ENCODE peak calls at places on chromosomes 3 and 15, in nine cellular contexts. One of them, this sample, is unnamed.

GRCh38 chr15:41561777-41562145 is 2.7 kb downstream of the TYRO3 start:
- DNase-seq in kidney: no peak
- DNase-seq in posterior cingulate gyrus: peak
- DNase-seq in left ventricle myocardium superior: peak
- DNase-seq in dermis microvascular lymphatic vessel endothelial cell: no peak
- DNase-seq in central memory CD8-positive, alpha-beta T cell: no peak
- DNase-seq in bronchial epithelial cell: no peak
- DNase-seq in iris pigment epithelial cell: peak
- DNase-seq in NCI-H460: no peak
- DNase-seq in this sample: no peak

GRCh38 chr15:94056314-94056713 is 175.0 kb upstream of the MCTP2 start:
- DNase-seq in left ventricle myocardium superior: no peak
- DNase-seq in posterior cingulate gyrus: no peak
- DNase-seq in central memory CD8-positive, alpha-beta T cell: no peak
- DNase-seq in kidney: no peak
- DNase-seq in iris pigment epithelial cell: peak
- DNase-seq in bronchial epithelial cell: no peak
- DNase-seq in NCI-H460: no peak
- DNase-seq in dermis microvascular lymphatic vessel endothelial cell: no peak
- DNase-seq in this sample: no peak

GRCh38 chr3:37245003-37245402 is 70.6 kb upstream of the LRRFIP2 start:
- DNase-seq in dermis microvascular lymphatic vessel endothelial cell: no peak
- DNase-seq in NCI-H460: no peak
- DNase-seq in posterior cingulate gyrus: no peak
- DNase-seq in left ventricle myocardium superior: no peak
- DNase-seq in bronchial epithelial cell: no peak
- DNase-seq in central memory CD8-positive, alpha-beta T cell: no peak
- DNase-seq in iris pigment epithelial cell: no peak
- DNase-seq in kidney: no peak
- DNase-seq in this sample: no peak

GRCh38 chr3:192577271-192577670 is 150.1 kb downstream of the FGF12 start:
- DNase-seq in kidney: no peak
- DNase-seq in iris pigment epithelial cell: no peak
- DNase-seq in dermis microvascular lymphatic vessel endothelial cell: no peak
- DNase-seq in posterior cingulate gyrus: no peak
- DNase-seq in bronchial epithelial cell: no peak
- DNase-seq in left ventricle myocardium superior: no peak
- DNase-seq in central memory CD8-positive, alpha-beta T cell: no peak
- DNase-seq in NCI-H460: no peak
- DNase-seq in this sample: no peak

GRCh38 chr15:83848315-83849050 is 194.6 kb downstream of the ADAMTSL3 start:
- DNase-seq in posterior cingulate gyrus: no peak
- DNase-seq in kidney: no peak
- DNase-seq in left ventricle myocardium superior: no peak
- DNase-seq in NCI-H460: no peak
- DNase-seq in dermis microvascular lymphatic vessel endothelial cell: peak
- DNase-seq in central memory CD8-positive, alpha-beta T cell: no peak
- DNase-seq in bronchial epithelial cell: peak
- DNase-seq in iris pigment epithelial cell: peak
- DNase-seq in this sample: no peak

GRCh38 chr3:118540826-118541225 is 493.8 kb downstream of the IGSF11 start:
- DNase-seq in posterior cingulate gyrus: no peak
- DNase-seq in left ventricle myocardium superior: no peak
- DNase-seq in dermis microvascular lymphatic vessel endothelial cell: no peak
- DNase-seq in central memory CD8-positive, alpha-beta T cell: no peak
- DNase-seq in NCI-H460: no peak
- DNase-seq in iris pigment epithelial cell: no peak
- DNase-seq in bronchial epithelial cell: no peak
- DNase-seq in kidney: no peak
- DNase-seq in this sample: no peak

GRCh38 chr3:57446318-57446841 is 97.8 kb downstream of the DNAH12 start:
- DNase-seq in iris pigment epithelial cell: peak
- DNase-seq in NCI-H460: no peak
- DNase-seq in left ventricle myocardium superior: no peak
- DNase-seq in bronchial epithelial cell: no peak
- DNase-seq in kidney: no peak
- DNase-seq in dermis microvascular lymphatic vessel endothelial cell: no peak
- DNase-seq in posterior cingulate gyrus: no peak
- DNase-seq in central memory CD8-positive, alpha-beta T cell: no peak
- DNase-seq in this sample: no peak

GRCh38 chr3:47128110-47128509 is 35.8 kb downstream of the SETD2 start:
- DNase-seq in posterior cingulate gyrus: no peak
- DNase-seq in kidney: no peak
- DNase-seq in bronchial epithelial cell: peak
- DNase-seq in central memory CD8-positive, alpha-beta T cell: no peak
- DNase-seq in iris pigment epithelial cell: no peak
- DNase-seq in left ventricle myocardium superior: no peak
- DNase-seq in NCI-H460: no peak
- DNase-seq in dermis microvascular lymphatic vessel endothelial cell: no peak
- DNase-seq in this sample: no peak

GRCh38 chr3:188627652-188628051 is 473.7 kb downstream of the LPP start:
- DNase-seq in iris pigment epithelial cell: peak
- DNase-seq in kidney: no peak
- DNase-seq in NCI-H460: peak
- DNase-seq in posterior cingulate gyrus: no peak
- DNase-seq in bronchial epithelial cell: peak
- DNase-seq in dermis microvascular lymphatic vessel endothelial cell: no peak
- DNase-seq in central memory CD8-positive, alpha-beta T cell: no peak
- DNase-seq in left ventricle myocardium superior: no peak
- DNase-seq in this sample: no peak

GRCh38 chr15:89196994-89197393 is 24.4 kb downstream of the RLBP1 start:
- DNase-seq in kidney: no peak
- DNase-seq in left ventricle myocardium superior: no peak
- DNase-seq in central memory CD8-positive, alpha-beta T cell: no peak
- DNase-seq in iris pigment epithelial cell: no peak
- DNase-seq in posterior cingulate gyrus: no peak
- DNase-seq in dermis microvascular lymphatic vessel endothelial cell: no peak
- DNase-seq in NCI-H460: no peak
- DNase-seq in bronchial epithelial cell: peak
- DNase-seq in this sample: no peak

GRCh38 chr15:47471020-47471419 is 246.3 kb upstream of the SEMA6D start:
- DNase-seq in posterior cingulate gyrus: no peak
- DNase-seq in bronchial epithelial cell: no peak
- DNase-seq in iris pigment epithelial cell: no peak
- DNase-seq in dermis microvascular lymphatic vessel endothelial cell: no peak
- DNase-seq in kidney: no peak
- DNase-seq in NCI-H460: no peak
- DNase-seq in central memory CD8-positive, alpha-beta T cell: no peak
- DNase-seq in left ventricle myocardium superior: no peak
- DNase-seq in this sample: no peak

GRCh38 chr3:47802734-47803477 is at the start of gene DHX30:
- DNase-seq in central memory CD8-positive, alpha-beta T cell: peak
- DNase-seq in posterior cingulate gyrus: peak
- DNase-seq in dermis microvascular lymphatic vessel endothelial cell: no peak
- DNase-seq in NCI-H460: peak
- DNase-seq in kidney: peak
- DNase-seq in iris pigment epithelial cell: peak
- DNase-seq in left ventricle myocardium superior: peak
- DNase-seq in bronchial epithelial cell: peak
- DNase-seq in this sample: no peak

GRCh38 chr15:36943496-36944361 is 156.6 kb downstream of the MEIS2 start:
- DNase-seq in dermis microvascular lymphatic vessel endothelial cell: no peak
- DNase-seq in posterior cingulate gyrus: no peak
- DNase-seq in left ventricle myocardium superior: no peak
- DNase-seq in central memory CD8-positive, alpha-beta T cell: no peak
- DNase-seq in kidney: no peak
- DNase-seq in NCI-H460: no peak
- DNase-seq in bronchial epithelial cell: no peak
- DNase-seq in iris pigment epithelial cell: no peak
- DNase-seq in this sample: no peak

GRCh38 chr15:80609512-80609946 is 85.6 kb upstream of the ABHD17C start:
- DNase-seq in kidney: peak
- DNase-seq in left ventricle myocardium superior: no peak
- DNase-seq in posterior cingulate gyrus: no peak
- DNase-seq in dermis microvascular lymphatic vessel endothelial cell: no peak
- DNase-seq in central memory CD8-positive, alpha-beta T cell: no peak
- DNase-seq in NCI-H460: no peak
- DNase-seq in bronchial epithelial cell: peak
- DNase-seq in iris pigment epithelial cell: no peak
- DNase-seq in this sample: no peak

GRCh38 chr15:77466521-77466920 is 45.8 kb downstream of the HMG20A start:
- DNase-seq in posterior cingulate gyrus: no peak
- DNase-seq in NCI-H460: no peak
- DNase-seq in iris pigment epithelial cell: no peak
- DNase-seq in dermis microvascular lymphatic vessel endothelial cell: no peak
- DNase-seq in central memory CD8-positive, alpha-beta T cell: no peak
- DNase-seq in kidney: no peak
- DNase-seq in bronchial epithelial cell: no peak
- DNase-seq in left ventricle myocardium superior: no peak
- DNase-seq in this sample: no peak

GRCh38 chr3:186790261-186790981 is 7.0 kb downstream of the EIF4A2 start:
- DNase-seq in iris pigment epithelial cell: peak
- DNase-seq in left ventricle myocardium superior: no peak
- DNase-seq in NCI-H460: peak
- DNase-seq in dermis microvascular lymphatic vessel endothelial cell: no peak
- DNase-seq in bronchial epithelial cell: peak
- DNase-seq in central memory CD8-positive, alpha-beta T cell: no peak
- DNase-seq in kidney: no peak
- DNase-seq in posterior cingulate gyrus: no peak
- DNase-seq in this sample: no peak

GRCh38 chr15:94047566-94047965 is 183.8 kb upstream of the MCTP2 start:
- DNase-seq in kidney: no peak
- DNase-seq in iris pigment epithelial cell: no peak
- DNase-seq in posterior cingulate gyrus: no peak
- DNase-seq in dermis microvascular lymphatic vessel endothelial cell: no peak
- DNase-seq in central memory CD8-positive, alpha-beta T cell: no peak
- DNase-seq in left ventricle myocardium superior: no peak
- DNase-seq in bronchial epithelial cell: no peak
- DNase-seq in NCI-H460: no peak
- DNase-seq in this sample: no peak

GRCh38 chr3:86594838-86595237 is 396.1 kb downstream of the VGLL3 start:
- DNase-seq in dermis microvascular lymphatic vessel endothelial cell: no peak
- DNase-seq in iris pigment epithelial cell: no peak
- DNase-seq in posterior cingulate gyrus: no peak
- DNase-seq in bronchial epithelial cell: no peak
- DNase-seq in kidney: no peak
- DNase-seq in central memory CD8-positive, alpha-beta T cell: no peak
- DNase-seq in NCI-H460: no peak
- DNase-seq in left ventricle myocardium superior: no peak
- DNase-seq in this sample: no peak

GRCh38 chr3:50121416-50122032 is 32.8 kb downstream of the RBM5 start:
- DNase-seq in left ventricle myocardium superior: peak
- DNase-seq in kidney: peak
- DNase-seq in bronchial epithelial cell: peak
- DNase-seq in dermis microvascular lymphatic vessel endothelial cell: peak
- DNase-seq in iris pigment epithelial cell: peak
- DNase-seq in NCI-H460: peak
- DNase-seq in posterior cingulate gyrus: peak
- DNase-seq in central memory CD8-positive, alpha-beta T cell: peak
- DNase-seq in this sample: no peak

This sample was measured in cerebellar nuclear complex.